ENCODE peak calls at places on chromosomes 6 and 20, in nine cellular contexts. U is ascending aorta, H is endothelial cell of umbilical vein, W is left ventricle myocardium inferior, L is H1, V is tibial nerve, S is upper lobe of left lung, X is IMR-90, I is GM23338. J is an unnamed sample.

GRCh38 chr6:72374864-72375263 is 247.0 kb upstream of the KCNQ5 start:
- DNase-seq in U (no peak), H (no peak), W (no peak), L (no peak), V (no peak), S (no peak), X (peak; percentile 12), I (peak; percentile 53), J (no peak)

GRCh38 chr20:38764563-38765355 is 16.5 kb downstream of the ACTR5 start:
- DNase-seq in U (peak; percentile 18), H (peak; percentile 60), W (no peak), L (no peak), V (no peak), S (no peak), X (peak; percentile 93), I (no peak), J (no peak)

GRCh38 chr20:17676942-17677341 is 5.1 kb downstream of the RRBP1 start:
- DNase-seq in U (no peak), H (no peak), W (no peak), L (no peak), V (no peak), S (no peak), X (peak; percentile 39), I (no peak), J (no peak)

GRCh38 chr6:77457720-77458349 is 5.5 kb downstream of the HTR1B start:
- DNase-seq in U (no peak), H (peak; percentile 93), W (peak; percentile 56), L (no peak), V (peak; percentile 86), S (peak; percentile 51), X (peak; percentile 97), I (peak; percentile 95), J (peak; percentile 68)

GRCh38 chr6:136767583-136768307 is 24.5 kb downstream of the MAP3K5 start:
- DNase-seq in U (no peak), H (no peak), W (no peak), L (no peak), V (no peak), S (no peak), X (no peak), I (no peak), J (no peak)

GRCh38 chr20:10216146-10216741 is 2.4 kb upstream of the SNAP25 start:
- DNase-seq in U (no peak), H (no peak), W (no peak), L (no peak), V (no peak), S (no peak), X (peak; percentile 70), I (peak; percentile 8), J (no peak)

GRCh38 chr6:151067684-151068596 is 171.8 kb upstream of the AKAP12 start:
- DNase-seq in U (no peak), H (peak; percentile 99), W (peak; percentile 69), L (no peak), V (peak; percentile 89), S (peak; percentile 35), X (peak; percentile 97), I (no peak), J (peak; percentile 68)

GRCh38 chr20:24911461-24911860 is 37.6 kb upstream of the CST7 start:
- DNase-seq in U (no peak), H (no peak), W (no peak), L (no peak), V (peak; percentile 0), S (no peak), X (no peak), I (peak; percentile 1), J (no peak)

GRCh38 chr6:14744212-14744556 is 501.7 kb upstream of the JARID2 start:
- DNase-seq in U (no peak), H (no peak), W (no peak), L (no peak), V (no peak), S (no peak), X (no peak), I (no peak), J (no peak)

GRCh38 chr6:113306552-113307145 is 550.5 kb upstream of the MARCKS start:
- DNase-seq in U (no peak), H (peak; percentile 36), W (peak; percentile 60), L (peak; percentile 34), V (peak; percentile 74), S (peak; percentile 72), X (no peak), I (peak; percentile 88), J (no peak)

GRCh38 chr20:57176842-57177241 is 89.6 kb downstream of the BMP7 start:
- DNase-seq in U (no peak), H (no peak), W (no peak), L (no peak), V (no peak), S (no peak), X (no peak), I (no peak), J (no peak)

GRCh38 chr20:44145131-44145770 is 41.7 kb downstream of the JPH2 start:
- DNase-seq in U (no peak), H (no peak), W (no peak), L (no peak), V (no peak), S (no peak), X (no peak), I (no peak), J (no peak)
- H3K4me1 ChIP-seq in U (peaks cover 10% of the 10 kb centered on the region), H (no peaks in the 10 kb centered on the region), W (peaks cover 96% of the 10 kb centered on the region), L (no peaks in the 10 kb centered on the region), V (no peaks in the 10 kb centered on the region), S (no peaks in the 10 kb centered on the region), X (peaks cover 10% of the 10 kb centered on the region), I (no peaks in the 10 kb centered on the region), J (peaks cover 88% of the 10 kb centered on the region)

GRCh38 chr6:85775883-85776282 is 133.2 kb upstream of the SYNCRIP start:
- DNase-seq in U (no peak), H (no peak), W (no peak), L (no peak), V (no peak), S (no peak), X (no peak), I (no peak), J (no peak)

GRCh38 chr6:85771925-85772430 is 129.3 kb upstream of the SYNCRIP start:
- DNase-seq in U (no peak), H (no peak), W (no peak), L (no peak), V (no peak), S (no peak), X (no peak), I (no peak), J (no peak)

GRCh38 chr6:85772641-85773040 is 130.0 kb upstream of the SYNCRIP start:
- DNase-seq in U (no peak), H (no peak), W (no peak), L (no peak), V (no peak), S (no peak), X (no peak), I (no peak), J (no peak)

DNA sequence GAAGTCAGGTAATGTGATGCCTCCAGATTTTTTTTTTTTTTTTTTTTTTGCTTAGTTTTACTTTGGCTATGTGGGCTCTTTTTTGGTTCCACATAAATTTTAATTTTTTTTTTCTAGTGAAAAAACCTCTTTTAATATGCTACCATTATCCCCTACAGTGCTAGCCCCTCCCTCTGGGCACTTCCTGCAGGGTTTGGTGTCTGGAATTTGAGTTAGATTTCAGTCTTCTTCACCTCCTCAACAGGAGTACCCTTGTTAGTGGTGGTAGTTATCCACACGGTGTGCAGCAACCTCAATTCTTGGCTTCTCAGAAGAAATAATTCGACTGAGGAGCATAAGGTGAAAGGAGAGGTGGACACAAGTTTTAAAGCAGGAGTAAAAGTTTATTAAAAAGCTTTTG is 128.8 kb upstream of the SYNCRIP start:
- DNase-seq in U (no peak), H (no peak), W (no peak), L (no peak), V (no peak), S (no peak), X (no peak), I (no peak), J (no peak)
- TF ChIP-seq CTCF in U (no peak), H (no peak), W (no peak), L (no peak), V (no peak), S (no peak), X (no peak), I (no peak), J (no peak)

GRCh38 chr6:107118976-107119375 is 3.7 kb upstream of the BEND3 start:
- DNase-seq in U (no peak), H (no peak), W (no peak), L (no peak), V (no peak), S (no peak), X (no peak), I (no peak), J (no peak)

GRCh38 chr6:107116328-107116892 is 1.1 kb upstream of the BEND3 start:
- DNase-seq in U (no peak), H (peak; percentile 50), W (no peak), L (peak; percentile 87), V (no peak), S (peak; percentile 64), X (no peak), I (peak; percentile 96), J (no peak)

GRCh38 chr6:107115695-107116327 is 496 bp upstream of the BEND3 start:
- DNase-seq in U (no peak), H (peak; percentile 54), W (no peak), L (no peak), V (no peak), S (peak; percentile 57), X (no peak), I (peak; percentile 81), J (no peak)

GRCh38 chr6:107114872-107115694 is at the start of gene BEND3:
- DNase-seq in U (no peak), H (no peak), W (peak; percentile 40), L (no peak), V (no peak), S (peak; percentile 29), X (no peak), I (peak; percentile 69), J (no peak)

DNA sequence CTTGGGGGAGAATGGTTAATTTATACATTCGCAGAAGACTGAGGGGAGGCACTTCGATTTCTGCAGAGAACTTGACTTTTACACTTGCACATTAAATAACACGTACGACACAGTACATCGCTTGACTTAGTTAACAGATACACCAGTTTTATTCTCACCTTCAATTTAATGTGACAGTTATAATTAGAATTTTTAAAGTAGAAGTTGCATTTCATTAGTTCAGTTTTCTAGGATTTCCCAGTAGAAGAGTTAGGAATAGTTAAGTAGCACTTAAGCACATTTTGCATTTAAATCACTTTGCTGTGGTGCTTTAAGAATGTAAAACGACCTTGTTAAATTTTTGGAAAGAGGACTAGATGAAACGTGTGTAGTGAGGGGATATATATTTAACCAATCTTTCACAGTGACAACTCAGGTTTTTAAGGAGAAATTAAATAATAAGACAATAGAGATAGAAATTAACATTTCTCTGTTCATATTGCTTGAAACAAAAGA is 1.7 kb upstream of the BEND3 start:
- DNase-seq in U (no peak), H (no peak), W (no peak), L (no peak), V (no peak), S (no peak), X (no peak), I (peak; percentile 64), J (no peak)
- H3K27ac ChIP-seq in U (no peak overlapping the region), H (no peak overlapping the region), W (no peak overlapping the region), L (peak overlapping the region; percentile 42), V (no peak overlapping the region), S (no peak overlapping the region), X (no peak overlapping the region), I (peak overlapping the region; percentile 99), J (no peak overlapping the region)

DNA sequence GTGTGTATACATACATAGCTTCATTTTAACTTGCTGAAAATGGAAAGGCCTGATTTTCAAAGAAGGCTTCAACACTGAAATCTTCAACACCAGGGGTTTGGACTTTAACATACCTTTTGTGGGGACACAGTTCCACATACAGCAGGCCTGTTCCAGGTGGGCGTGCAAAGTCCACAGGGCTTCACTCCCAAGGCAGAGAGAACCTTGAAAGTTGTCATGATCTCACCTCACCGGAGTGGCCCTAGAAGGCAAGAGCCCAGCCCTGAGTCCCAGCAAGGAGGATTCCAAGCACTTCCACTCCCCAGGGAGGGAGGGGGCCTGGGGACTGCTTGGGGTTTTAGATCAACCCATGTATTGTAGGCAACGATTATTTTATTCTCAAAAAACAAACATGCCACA is 47.2 kb downstream of the TMEM242 start:
- DNase-seq in U (no peak), H (no peak), W (no peak), L (no peak), V (no peak), S (no peak), X (no peak), I (no peak), J (no peak)
- H3K4me1 ChIP-seq in U (no peaks in the 10 kb centered on the region), H (peaks cover 7% of the 10 kb centered on the region), W (peaks cover 24% of the 10 kb centered on the region), L (peaks cover 2% of the 10 kb centered on the region), V (peaks cover 25% of the 10 kb centered on the region), S (peaks cover 8% of the 10 kb centered on the region), X (peaks cover 3% of the 10 kb centered on the region), I (peaks cover 11% of the 10 kb centered on the region), J (peaks cover 7% of the 10 kb centered on the region)

J was measured in thoracic aorta.